ENCODE peak calls at places on chromosomes 12 and 14, in ten cellular contexts. J is ovary; Z is fibroblast of mammary gland; F is tibial artery; X is SJCRH30; R is foreskin fibroblast; O is iPS DF 6.9; B is CD4-positive, CD25-positive, alpha-beta regulatory T cell; L is heart left ventricle; G is AG04450. D is an unnamed sample.

GRCh38 chr12:114355389-114356088 is 50.4 kb downstream of the TBX5 start:
- DNase-seq in F (no peak), O (peak; percentile 20), X (peak; percentile 2), B (no peak), G (no peak), R (peak; percentile 54), L (peak; percentile 69), Z (no peak), J (no peak), D (peak; percentile 49)

GRCh38 chr14:25843761-25844470 is 753.9 kb downstream of the NOVA1 start:
- DNase-seq in R (no peak), X (no peak), G (no peak), J (no peak), F (no peak), Z (no peak), O (no peak), L (no peak), B (no peak), D (peak; percentile 97)

GRCh38 chr12:130031571-130032189 is 127.9 kb upstream of the TMEM132D start:
- DNase-seq in R (peak; percentile 6), O (peak; percentile 31), L (no peak), F (no peak), B (peak; percentile 35), X (peak; percentile 64), J (peak; percentile 33), Z (peak; percentile 26), G (no peak), D (peak; percentile 39)

GRCh38 chr14:38556321-38556720 is 300.4 kb upstream of the CLEC14A start:
- DNase-seq in F (no peak), R (no peak), B (no peak), X (no peak), J (no peak), L (no peak), Z (no peak), G (no peak), O (no peak), D (no peak)

GRCh38 chr12:102964872-102965271 is 7.4 kb downstream of the ASCL1 start:
- DNase-seq in Z (no peak), J (no peak), X (no peak), L (no peak), O (no peak), B (peak; percentile 80), R (no peak), F (no peak), G (no peak), D (no peak)

GRCh38 chr14:70660967-70661871 is 19.5 kb downstream of the TTC9 start:
- DNase-seq in X (no peak), G (no peak), F (no peak), L (no peak), O (no peak), J (no peak), R (no peak), Z (no peak), B (peak; percentile 77), D (peak; percentile 87)

GRCh38 chr14:73759183-73759713 is 45.1 kb upstream of the PNMA1 start:
- DNase-seq in G (no peak), Z (peak; percentile 45), X (peak; percentile 44), R (peak; percentile 82), B (peak; percentile 59), F (peak; percentile 88), L (peak; percentile 91), J (peak; percentile 81), O (no peak), D (no peak)

GRCh38 chr14:49769171-49769570 is 1.2 kb downstream of the KLHDC2 start:
- DNase-seq in F (no peak), B (no peak), O (no peak), L (no peak), G (no peak), X (no peak), R (peak; percentile 70), Z (peak; percentile 62), J (no peak), D (no peak)

GRCh38 chr12:46490635-46491034 is 118.1 kb upstream of the SLC38A2 start:
- DNase-seq in X (no peak), R (peak; percentile 78), G (no peak), Z (peak; percentile 80), L (no peak), O (no peak), B (no peak), F (no peak), J (no peak), D (no peak)

GRCh38 chr12:46494424-46494823 is 121.9 kb upstream of the SLC38A2 start:
- DNase-seq in O (peak; percentile 33), F (no peak), G (peak; percentile 67), B (no peak), J (no peak), R (peak; percentile 71), L (no peak), X (peak; percentile 69), Z (peak; percentile 33), D (no peak)

GRCh38 chr12:46491548-46491947 is 119.0 kb upstream of the SLC38A2 start:
- DNase-seq in B (no peak), X (no peak), G (no peak), F (no peak), L (no peak), Z (no peak), R (no peak), J (no peak), O (no peak), D (no peak)

GRCh38 chr12:46493352-46494209 is 121.0 kb upstream of the SLC38A2 start:
- DNase-seq in O (no peak), B (no peak), X (no peak), G (no peak), Z (no peak), R (no peak), F (no peak), L (no peak), J (no peak), D (no peak)

GRCh38 chr12:46492471-46493351 is 120.1 kb upstream of the SLC38A2 start:
- DNase-seq in X (peak; percentile 59), L (no peak), G (peak; percentile 85), B (no peak), Z (peak; percentile 94), F (no peak), O (no peak), J (no peak), R (peak; percentile 95), D (no peak)
- H3K4me3 ChIP-seq in X (no peak overlapping the region), L (no peak overlapping the region), G (no peak overlapping the region), B (no peak overlapping the region), Z (no peak overlapping the region), F (no peak overlapping the region), O (no peak overlapping the region), J (no peak overlapping the region), R (no peak overlapping the region), D (no peak overlapping the region)

DNA sequence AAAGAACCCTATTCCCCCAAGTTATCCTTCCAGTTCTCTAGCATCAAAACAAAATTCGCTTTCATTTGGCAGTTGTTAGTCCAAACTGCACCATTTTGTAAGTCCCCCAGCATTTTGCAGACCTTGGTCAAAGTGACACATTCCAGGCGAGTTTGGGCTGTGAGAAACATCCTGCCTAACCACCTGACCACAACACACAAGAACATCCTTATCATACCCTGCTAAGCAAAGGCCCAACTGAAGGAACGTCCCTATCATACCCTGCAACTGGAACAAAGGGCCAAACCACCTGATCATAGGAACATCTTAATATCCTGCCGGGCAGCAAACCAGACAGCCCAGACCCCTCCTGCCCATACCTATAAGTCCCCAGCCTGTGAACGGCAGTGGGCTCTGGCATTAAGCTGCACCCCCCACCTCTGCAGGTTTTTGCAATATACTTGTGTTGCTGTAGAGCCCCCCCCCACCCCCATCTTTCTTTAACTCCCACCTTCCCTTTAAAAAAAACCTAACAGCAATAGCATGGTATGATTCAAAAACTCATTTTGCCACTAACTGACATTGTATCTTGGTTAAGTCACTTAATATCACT is 2.7 kb downstream of the PCNX4 start:
- DNase-seq in J (no peak), Z (peak; percentile 59), R (peak; percentile 61), F (no peak), X (no peak), G (no peak), L (no peak), O (no peak), B (peak; percentile 48), D (peak; percentile 79)
- H3K4me3 ChIP-seq in J (no peak overlapping the region), Z (peak overlapping the region; percentile 26), R (peak overlapping the region; percentile 79), F (no peak overlapping the region), X (no peak overlapping the region), G (peak overlapping the region; percentile 91), L (peak overlapping the region; percentile 67), O (no peak overlapping the region), B (peak overlapping the region; percentile 99), D (peak overlapping the region; percentile 78)

GRCh38 chr14:22666203-22666893 is 22.2 kb upstream of the OR6J1 start:
- DNase-seq in L (no peak), O (no peak), R (no peak), B (no peak), F (no peak), G (no peak), J (no peak), Z (no peak), X (no peak), D (no peak)

GRCh38 chr14:22667881-22668280 is 23.7 kb upstream of the OR6J1 start:
- DNase-seq in J (no peak), Z (peak; percentile 52), F (no peak), X (no peak), G (no peak), L (no peak), B (no peak), R (no peak), O (no peak), D (no peak)

GRCh38 chr14:22668863-22669262 is 24.7 kb upstream of the OR6J1 start:
- DNase-seq in R (no peak), G (no peak), L (no peak), X (no peak), F (no peak), J (no peak), O (no peak), Z (no peak), B (no peak), D (no peak)

GRCh38 chr14:22668417-22668816 is 24.3 kb upstream of the OR6J1 start:
- DNase-seq in L (no peak), J (no peak), G (no peak), X (no peak), F (no peak), Z (peak; percentile 87), B (no peak), O (no peak), R (peak; percentile 76), D (no peak)

GRCh38 chr14:22671622-22672021 is 27.5 kb upstream of the OR6J1 start:
- DNase-seq in L (no peak), F (no peak), R (no peak), Z (peak; percentile 19), X (no peak), J (no peak), G (no peak), O (no peak), B (no peak), D (no peak)
- H3K4me3 ChIP-seq in L (no peak overlapping the region), F (no peak overlapping the region), R (no peak overlapping the region), Z (no peak overlapping the region), X (no peak overlapping the region), J (no peak overlapping the region), G (no peak overlapping the region), O (no peak overlapping the region), B (no peak overlapping the region), D (no peak overlapping the region)

DNA sequence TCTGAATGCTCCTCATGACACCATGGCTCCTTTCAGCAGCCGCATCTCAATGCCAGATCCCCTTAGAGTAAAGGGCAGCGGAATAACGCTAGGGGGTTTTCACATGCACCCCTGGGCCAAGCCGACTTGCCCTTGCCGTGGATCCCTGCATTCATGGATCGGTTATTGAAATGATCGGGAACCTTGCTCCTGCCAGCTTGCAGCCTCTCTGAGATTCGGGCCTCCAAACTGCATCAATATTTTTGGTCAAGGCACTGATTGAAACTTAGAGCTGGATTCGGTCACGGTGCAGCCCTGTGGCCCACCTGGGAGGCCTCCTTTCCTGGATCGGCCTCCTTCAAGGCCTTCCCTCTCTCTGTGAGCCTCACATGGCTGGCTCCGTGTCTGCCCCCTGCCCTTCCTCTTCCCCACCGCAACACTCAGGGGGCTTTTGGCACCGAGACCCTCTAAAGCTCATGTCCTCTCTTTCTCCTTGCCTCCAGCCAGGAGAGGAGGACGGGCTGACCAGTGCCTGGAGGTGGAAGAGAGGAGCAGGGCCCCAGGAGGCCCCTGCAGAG is 1.8 kb downstream of the PTPN6 start:
- DNase-seq in O (no peak), G (no peak), R (no peak), F (no peak), X (no peak), Z (no peak), B (no peak), L (no peak), J (no peak), D (no peak)
- H3K4me3 ChIP-seq in O (no peak overlapping the region), G (no peak overlapping the region), R (no peak overlapping the region), F (peak overlapping the region; percentile 43), X (peak overlapping the region; percentile 38), Z (no peak overlapping the region), B (peak overlapping the region; percentile 88), L (peak overlapping the region; percentile 52), J (no peak overlapping the region), D (peak overlapping the region; percentile 89)

D was measured in Jurkat, Clone E6-1.